ENCODE peak calls at places on chromosomes 11 and 22, in eight cellular contexts. B is stimulated activated CD4-positive, alpha-beta T cell treated with anti-CD3 and anti-CD28 coated beads, Interleukin-12 subunit alpha, Interleukin-12 subunit beta, amount 100 ng/mL, for 48 hours; U is mammary epithelial cell; Y is HuH-7.5; Q is endothelial cell; L is NCI-H510A treated with DMSO at 0.1 percent for 48 hours; H is foreskin keratinocyte; V is A673. C is an unnamed sample.

GRCh38 chr11:76791861-76792260 is 8.7 kb downstream of the TSKU start:
- DNase-seq in L (no peak), V (peak), H (no peak), Y (no peak), Q (no peak), B (no peak), U (peak), C (no peak)

GRCh38 chr11:76604081-76604601 is 66.4 kb downstream of the LRRC32 start:
- DNase-seq in V (no peak), Q (no peak), H (no peak), L (no peak), Y (no peak), B (no peak), U (no peak), C (no peak)

GRCh38 chr11:116512841-116513240 is 259.9 kb downstream of the BUD13 start:
- DNase-seq in Q (no peak), V (no peak), L (no peak), B (no peak), U (no peak), H (no peak), Y (no peak), C (no peak)

GRCh38 chr11:80593981-80594380 is 1153.2 kb upstream of the TENM4 start:
- DNase-seq in U (peak), V (peak), Y (no peak), Q (no peak), H (peak), L (no peak), B (no peak), C (no peak)

GRCh38 chr11:74388678-74389327 is 9.4 kb downstream of the PGM2L1 start:
- DNase-seq in B (peak), Y (no peak), L (peak), Q (peak), H (no peak), V (peak), U (peak), C (peak)

GRCh38 chr11:44858796-44859527 is 91.7 kb downstream of the TP53I11 start:
- DNase-seq in Y (no peak), L (no peak), U (no peak), B (no peak), Q (no peak), V (no peak), H (no peak), C (no peak)

GRCh38 chr11:12506502-12506921 is 129.1 kb downstream of the PARVA start:
- DNase-seq in L (no peak), H (no peak), B (no peak), V (peak), U (peak), Q (no peak), Y (no peak), C (no peak)

GRCh38 chr11:91081440-91082088 is 858.7 kb upstream of the CHORDC1 start:
- DNase-seq in Q (no peak), B (no peak), H (peak), L (no peak), U (peak), V (peak), Y (no peak), C (peak)

GRCh38 chr11:125931116-125931515 is 14.7 kb upstream of the VSIG10L2 start:
- DNase-seq in U (no peak), V (no peak), L (no peak), Q (no peak), Y (no peak), H (no peak), B (no peak), C (no peak)

GRCh38 chr11:99148352-99148751 is 127.6 kb downstream of the CNTN5 start:
- DNase-seq in B (no peak), V (no peak), U (no peak), L (no peak), Y (no peak), H (no peak), Q (no peak), C (no peak)

GRCh38 chr22:17903564-17904295 is 120.6 kb downstream of the MICAL3 start:
- DNase-seq in Q (no peak), Y (no peak), L (no peak), V (no peak), U (no peak), H (no peak), B (no peak), C (no peak)

GRCh38 chr11:693415-693831 is 1.6 kb downstream of the DEAF1 start:
- DNase-seq in L (no peak), Q (no peak), Y (no peak), B (no peak), U (peak), H (no peak), V (peak), C (no peak)

GRCh38 chr11:65867284-65868071 is 5.1 kb downstream of the EFEMP2 start:
- DNase-seq in U (no peak), Q (no peak), L (no peak), H (no peak), Y (no peak), V (no peak), B (no peak), C (peak)

GRCh38 chr11:31810779-31811647 is at the start of gene PAX6:
- DNase-seq in L (no peak), H (no peak), Y (peak), Q (peak), V (peak), U (peak), B (no peak), C (peak)

GRCh38 chr11:134654161-134654915 is 242.3 kb upstream of the B3GAT1 start:
- DNase-seq in U (no peak), B (no peak), Y (no peak), Q (no peak), V (peak), L (no peak), H (no peak), C (no peak)

GRCh38 chr11:31844351-31844750 is 33.2 kb upstream of the PAX6 start:
- DNase-seq in Q (no peak), H (no peak), U (no peak), L (no peak), B (no peak), V (no peak), Y (no peak), C (no peak)

GRCh38 chr11:115501895-115502589 is 2.2 kb downstream of the CADM1 start:
- DNase-seq in B (no peak), H (no peak), L (peak), Y (no peak), Q (peak), U (peak), V (peak), C (peak)

GRCh38 chr11:34824425-34824824 is 91.8 kb downstream of the APIP start:
- DNase-seq in B (no peak), U (no peak), H (no peak), V (no peak), Y (no peak), L (no peak), Q (no peak), C (no peak)

GRCh38 chr11:120571476-120571875 is 59.9 kb downstream of the GRIK4 start:
- DNase-seq in V (no peak), Q (no peak), H (no peak), B (no peak), Y (no peak), U (no peak), L (no peak), C (no peak)

GRCh38 chr22:45157907-45158306 is 5.8 kb upstream of the NUP50 start:
- DNase-seq in Y (no peak), L (no peak), B (no peak), V (no peak), H (no peak), Q (no peak), U (no peak), C (no peak)

GRCh38 chr11:119889728-119890280 is 160.8 kb upstream of the NECTIN1 start:
- DNase-seq in Q (no peak), Y (no peak), B (no peak), H (no peak), U (no peak), V (no peak), L (no peak), C (no peak)

GRCh38 chr11:72692498-72693237 is 18.4 kb upstream of the PDE2A start:
- DNase-seq in V (no peak), Q (no peak), H (no peak), L (no peak), Y (no peak), U (no peak), B (no peak), C (no peak)

GRCh38 chr11:64004590-64004984 is 18.3 kb downstream of the OTUB1 start:
- DNase-seq in U (no peak), H (no peak), Y (no peak), L (no peak), Q (no peak), V (peak), B (no peak), C (no peak)

GRCh38 chr22:36359172-36359973 is 28.4 kb downstream of the MYH9 start:
- DNase-seq in B (no peak), U (no peak), Y (no peak), Q (no peak), V (no peak), H (no peak), L (no peak), C (no peak)

GRCh38 chr11:78714539-78714938 is 139.9 kb upstream of the NARS2 start:
- DNase-seq in H (no peak), U (no peak), B (no peak), Q (no peak), Y (no peak), L (peak), V (no peak), C (no peak)

GRCh38 chr11:123325535-123325934 is 104.5 kb upstream of the GRAMD1B start:
- DNase-seq in H (no peak), B (no peak), Y (no peak), L (no peak), Q (no peak), V (no peak), U (no peak), C (no peak)

GRCh38 chr11:127587511-127587910 is 586.9 kb upstream of the KIRREL3 start:
- DNase-seq in H (no peak), V (no peak), Q (no peak), Y (no peak), U (no peak), L (no peak), B (no peak), C (no peak)

GRCh38 chr11:64759722-64760719 is at the start of gene PYGM:
- DNase-seq in Y (no peak), Q (no peak), B (no peak), L (no peak), H (no peak), U (no peak), V (no peak), C (peak)

GRCh38 chr11:72786305-72787261 is 7.3 kb downstream of the STARD10 start:
- DNase-seq in V (no peak), Y (peak), B (no peak), H (no peak), L (peak), Q (no peak), U (no peak), C (no peak)

GRCh38 chr22:44819966-44820631 is 67.7 kb downstream of the ARHGAP8 start:
- DNase-seq in Y (no peak), V (no peak), Q (no peak), U (no peak), L (no peak), H (no peak), B (no peak), C (no peak)

GRCh38 chr11:114219559-114220349 is 76.4 kb upstream of the NNMT start:
- DNase-seq in B (no peak), Y (no peak), H (no peak), V (no peak), U (no peak), L (no peak), Q (no peak), C (no peak)

GRCh38 chr11:118234833-118235232 is 10.0 kb upstream of the JAML start:
- DNase-seq in H (no peak), B (no peak), Q (no peak), U (no peak), V (no peak), Y (no peak), L (no peak), C (no peak)

GRCh38 chr11:10058356-10058755 is 235.7 kb downstream of the SBF2 start:
- DNase-seq in L (no peak), H (no peak), V (no peak), B (no peak), U (no peak), Q (no peak), Y (no peak), C (no peak)

GRCh38 chr11:61377461-61378160 is 14.8 kb upstream of the TMEM216 start:
- DNase-seq in Y (no peak), U (no peak), Q (no peak), B (no peak), V (no peak), L (no peak), H (no peak), C (no peak)

GRCh38 chr22:49281467-49282340 is 546.0 kb downstream of the BRD1 start:
- DNase-seq in Y (no peak), V (no peak), L (no peak), U (no peak), B (no peak), Q (no peak), H (no peak), C (no peak)

GRCh38 chr11:82757660-82758301 is 24.1 kb upstream of the FAM181B start:
- DNase-seq in U (no peak), L (no peak), Q (no peak), V (no peak), Y (no peak), H (no peak), B (no peak), C (no peak)

GRCh38 chr11:96448225-96448624 is 58.4 kb downstream of the JRKL start:
- DNase-seq in B (no peak), Y (no peak), V (no peak), U (no peak), H (no peak), Q (no peak), L (no peak), C (peak)

GRCh38 chr22:49328076-49328475 is 499.6 kb downstream of the BRD1 start:
- DNase-seq in Y (no peak), H (no peak), V (no peak), Q (no peak), U (no peak), B (no peak), L (no peak), C (no peak)

GRCh38 chr22:18965526-18966421 is 29.7 kb upstream of the PRODH start:
- DNase-seq in V (no peak), Y (no peak), H (no peak), Q (no peak), U (no peak), L (no peak), B (no peak), C (no peak)